ENCODE peak calls at places on chromosomes 4 and X, in six cellular contexts. One of them, this sample, is unnamed.
A peak's percentile ranks its signal among the peaks of the same experiment; 100 is the strongest.

GRCh38 chrX:100591256-100592051 is 6.7 kb downstream of the TNMD start:
- DNase-seq in mucosa of descending colon: no peak
- DNase-seq in astrocyte of the cerebellum: no peak
- DNase-seq in fibroblast of mammary gland: no peak
- DNase-seq in K562: no peak
- DNase-seq in kidney: no peak
- DNase-seq in this sample: no peak

GRCh38 chr4:41587286-41587685 is 49.3 kb downstream of the LIMCH1 start:
- DNase-seq in mucosa of descending colon: no peak
- DNase-seq in astrocyte of the cerebellum: no peak
- DNase-seq in fibroblast of mammary gland: no peak
- DNase-seq in K562: no peak
- DNase-seq in kidney: no peak
- DNase-seq in this sample: no peak

GRCh38 chrX:152958524-152959465 is 35.1 kb downstream of the PNMA5 start:
- DNase-seq in mucosa of descending colon: peak; percentile 91
- DNase-seq in astrocyte of the cerebellum: peak; percentile 58
- DNase-seq in fibroblast of mammary gland: peak; percentile 86
- DNase-seq in K562: peak; percentile 85
- DNase-seq in kidney: peak; percentile 95
- DNase-seq in this sample: peak; percentile 93

GRCh38 chrX:15349046-15349445 is 13.7 kb upstream of the PIGA start:
- DNase-seq in mucosa of descending colon: peak; percentile 64
- DNase-seq in astrocyte of the cerebellum: peak; percentile 47
- DNase-seq in fibroblast of mammary gland: peak; percentile 79
- DNase-seq in K562: peak; percentile 13
- DNase-seq in kidney: no peak
- DNase-seq in this sample: peak; percentile 23

GRCh38 chr4:124694306-124694705 is 18.2 kb downstream of the ANKRD50 start:
- DNase-seq in mucosa of descending colon: no peak
- DNase-seq in astrocyte of the cerebellum: no peak
- DNase-seq in fibroblast of mammary gland: no peak
- DNase-seq in K562: no peak
- DNase-seq in kidney: no peak
- DNase-seq in this sample: no peak

GRCh38 chr4:186190456-186191265 is 706 bp upstream of the CYP4V2 start:
- DNase-seq in mucosa of descending colon: no peak
- DNase-seq in astrocyte of the cerebellum: no peak
- DNase-seq in fibroblast of mammary gland: peak; percentile 18
- DNase-seq in K562: peak; percentile 53
- DNase-seq in kidney: peak; percentile 89
- DNase-seq in this sample: peak; percentile 53

GRCh38 chr4:17111959-17112659 is 213.7 kb upstream of the LDB2 start:
- DNase-seq in mucosa of descending colon: no peak
- DNase-seq in astrocyte of the cerebellum: no peak
- DNase-seq in fibroblast of mammary gland: peak; percentile 33
- DNase-seq in K562: peak; percentile 34
- DNase-seq in kidney: no peak
- DNase-seq in this sample: no peak

GRCh38 chr4:7860600-7861158 is 79.0 kb downstream of the AFAP1 start:
- DNase-seq in mucosa of descending colon: no peak
- DNase-seq in astrocyte of the cerebellum: no peak
- DNase-seq in fibroblast of mammary gland: no peak
- DNase-seq in K562: no peak
- DNase-seq in kidney: no peak
- DNase-seq in this sample: no peak

GRCh38 chr4:18022572-18023039 is 1.1 kb upstream of the LCORL start:
- DNase-seq in mucosa of descending colon: peak; percentile 18
- DNase-seq in astrocyte of the cerebellum: no peak
- DNase-seq in fibroblast of mammary gland: no peak
- DNase-seq in K562: no peak
- DNase-seq in kidney: no peak
- DNase-seq in this sample: no peak

GRCh38 chr4:84389406-84389805 is 109.7 kb downstream of the NKX6-1 start:
- DNase-seq in mucosa of descending colon: no peak
- DNase-seq in astrocyte of the cerebellum: no peak
- DNase-seq in fibroblast of mammary gland: peak; percentile 37
- DNase-seq in K562: no peak
- DNase-seq in kidney: no peak
- DNase-seq in this sample: no peak

GRCh38 chr4:109803924-109804571 is 2.2 kb upstream of the CFI start:
- DNase-seq in mucosa of descending colon: peak; percentile 49
- DNase-seq in astrocyte of the cerebellum: no peak
- DNase-seq in fibroblast of mammary gland: peak; percentile 55
- DNase-seq in K562: no peak
- DNase-seq in kidney: no peak
- DNase-seq in this sample: no peak

GRCh38 chrX:78754917-78755316 is 7.4 kb downstream of the LPAR4 start:
- DNase-seq in mucosa of descending colon: no peak
- DNase-seq in astrocyte of the cerebellum: no peak
- DNase-seq in fibroblast of mammary gland: no peak
- DNase-seq in K562: no peak
- DNase-seq in kidney: no peak
- DNase-seq in this sample: no peak

GRCh38 chrX:141928432-141928831 is 24.7 kb downstream of the MAGEC1 start:
- DNase-seq in mucosa of descending colon: no peak
- DNase-seq in astrocyte of the cerebellum: no peak
- DNase-seq in fibroblast of mammary gland: no peak
- DNase-seq in K562: no peak
- DNase-seq in kidney: no peak
- DNase-seq in this sample: no peak

GRCh38 chrX:40806511-40807220 is 71.3 kb upstream of the MED14 start:
- DNase-seq in mucosa of descending colon: no peak
- DNase-seq in astrocyte of the cerebellum: no peak
- DNase-seq in fibroblast of mammary gland: peak; percentile 15
- DNase-seq in K562: peak; percentile 27
- DNase-seq in kidney: no peak
- DNase-seq in this sample: no peak

GRCh38 chr4:122178961-122179360 is 26.8 kb downstream of the BLTP1 start:
- DNase-seq in mucosa of descending colon: no peak
- DNase-seq in astrocyte of the cerebellum: no peak
- DNase-seq in fibroblast of mammary gland: no peak
- DNase-seq in K562: no peak
- DNase-seq in kidney: no peak
- DNase-seq in this sample: no peak

GRCh38 chr4:180694875-180695274 is 1548.3 kb upstream of the TENM3 start:
- DNase-seq in mucosa of descending colon: no peak
- DNase-seq in astrocyte of the cerebellum: no peak
- DNase-seq in fibroblast of mammary gland: no peak
- DNase-seq in K562: no peak
- DNase-seq in kidney: no peak
- DNase-seq in this sample: no peak

GRCh38 chr4:86775061-86775460 is 74.1 kb downstream of the SLC10A6 start:
- DNase-seq in mucosa of descending colon: no peak
- DNase-seq in astrocyte of the cerebellum: no peak
- DNase-seq in fibroblast of mammary gland: peak; percentile 38
- DNase-seq in K562: no peak
- DNase-seq in kidney: no peak
- DNase-seq in this sample: no peak

GRCh38 chrX:20151689-20152088 is 10.1 kb upstream of the EIF1AX start:
- DNase-seq in mucosa of descending colon: no peak
- DNase-seq in astrocyte of the cerebellum: no peak
- DNase-seq in fibroblast of mammary gland: no peak
- DNase-seq in K562: no peak
- DNase-seq in kidney: no peak
- DNase-seq in this sample: no peak

GRCh38 chr4:140943486-140943885 is 187.3 kb upstream of the TBC1D9 start:
- DNase-seq in mucosa of descending colon: no peak
- DNase-seq in astrocyte of the cerebellum: peak; percentile 44
- DNase-seq in fibroblast of mammary gland: peak; percentile 61
- DNase-seq in K562: no peak
- DNase-seq in kidney: no peak
- DNase-seq in this sample: no peak

GRCh38 chrX:119574394-119575266 is at the start of gene UBE2A:
- DNase-seq in mucosa of descending colon: peak; percentile 92
- DNase-seq in astrocyte of the cerebellum: peak; percentile 73
- DNase-seq in fibroblast of mammary gland: peak; percentile 85
- DNase-seq in K562: peak; percentile 91
- DNase-seq in kidney: peak; percentile 96
- DNase-seq in this sample: peak; percentile 92
- H3K4me3 ChIP-seq in mucosa of descending colon: peak within 1 kb of the TSS; percentile 44
- H3K4me3 ChIP-seq in astrocyte of the cerebellum: peak within 1 kb of the TSS; percentile 66
- H3K4me3 ChIP-seq in fibroblast of mammary gland: peak within 1 kb of the TSS; percentile 65
- H3K4me3 ChIP-seq in K562: peak within 1 kb of the TSS; percentile 88
- H3K4me3 ChIP-seq in kidney: peak within 1 kb of the TSS; percentile 71
- H3K4me3 ChIP-seq in this sample: peak within 1 kb of the TSS; percentile 49

GRCh38 chr4:181823183-181823582 is 420.0 kb upstream of the TENM3 start:
- DNase-seq in mucosa of descending colon: no peak
- DNase-seq in astrocyte of the cerebellum: no peak
- DNase-seq in fibroblast of mammary gland: no peak
- DNase-seq in K562: no peak
- DNase-seq in kidney: no peak
- DNase-seq in this sample: no peak

GRCh38 chr4:181820518-181820917 is 422.7 kb upstream of the TENM3 start:
- DNase-seq in mucosa of descending colon: no peak
- DNase-seq in astrocyte of the cerebellum: no peak
- DNase-seq in fibroblast of mammary gland: no peak
- DNase-seq in K562: no peak
- DNase-seq in kidney: no peak
- DNase-seq in this sample: no peak

GRCh38 chr4:181823645-181824044 is 419.6 kb upstream of the TENM3 start:
- DNase-seq in mucosa of descending colon: no peak
- DNase-seq in astrocyte of the cerebellum: no peak
- DNase-seq in fibroblast of mammary gland: no peak
- DNase-seq in K562: no peak
- DNase-seq in kidney: no peak
- DNase-seq in this sample: no peak

GRCh38 chr4:181821039-181822004 is 421.9 kb upstream of the TENM3 start:
- DNase-seq in mucosa of descending colon: no peak
- DNase-seq in astrocyte of the cerebellum: peak; percentile 23
- DNase-seq in fibroblast of mammary gland: peak; percentile 57
- DNase-seq in K562: no peak
- DNase-seq in kidney: no peak
- DNase-seq in this sample: no peak

DNA sequence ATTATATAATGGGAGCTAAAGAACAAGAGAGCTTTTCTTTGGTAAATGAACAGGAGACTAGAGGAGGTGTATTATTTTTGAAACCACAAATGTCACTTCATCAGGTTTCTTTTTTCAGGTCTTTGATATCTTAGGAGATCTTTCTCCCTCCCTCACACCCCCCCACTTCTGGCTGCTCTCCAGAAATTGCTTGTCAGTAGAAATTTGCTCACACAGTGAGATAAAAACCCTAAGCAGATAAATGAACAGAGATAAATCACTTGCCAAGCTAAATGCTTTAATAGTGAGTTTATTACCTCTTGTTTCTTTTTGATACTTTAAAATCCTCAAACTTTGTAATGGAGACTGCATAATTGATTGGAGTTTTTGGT is 421.2 kb upstream of the TENM3 start:
- DNase-seq in mucosa of descending colon: no peak
- DNase-seq in astrocyte of the cerebellum: no peak
- DNase-seq in fibroblast of mammary gland: peak; percentile 7
- DNase-seq in K562: no peak
- DNase-seq in kidney: no peak
- DNase-seq in this sample: no peak
- H3K4me3 ChIP-seq in mucosa of descending colon: no peak overlapping the region
- H3K4me3 ChIP-seq in astrocyte of the cerebellum: no peak overlapping the region
- H3K4me3 ChIP-seq in fibroblast of mammary gland: no peak overlapping the region
- H3K4me3 ChIP-seq in K562: no peak overlapping the region
- H3K4me3 ChIP-seq in kidney: no peak overlapping the region
- H3K4me3 ChIP-seq in this sample: no peak overlapping the region

GRCh38 chr4:138448169-138448568 is 206.0 kb upstream of the SLC7A11 start:
- DNase-seq in mucosa of descending colon: no peak
- DNase-seq in astrocyte of the cerebellum: no peak
- DNase-seq in fibroblast of mammary gland: peak; percentile 15
- DNase-seq in K562: no peak
- DNase-seq in kidney: no peak
- DNase-seq in this sample: no peak
- H3K4me3 ChIP-seq in mucosa of descending colon: no peak overlapping the region
- H3K4me3 ChIP-seq in astrocyte of the cerebellum: no peak overlapping the region
- H3K4me3 ChIP-seq in fibroblast of mammary gland: no peak overlapping the region
- H3K4me3 ChIP-seq in K562: no peak overlapping the region
- H3K4me3 ChIP-seq in kidney: no peak overlapping the region
- H3K4me3 ChIP-seq in this sample: no peak overlapping the region

GRCh38 chrX:150886381-150886780 is 12.1 kb downstream of the CD99L2 start:
- DNase-seq in mucosa of descending colon: no peak
- DNase-seq in astrocyte of the cerebellum: no peak
- DNase-seq in fibroblast of mammary gland: no peak
- DNase-seq in K562: no peak
- DNase-seq in kidney: no peak
- DNase-seq in this sample: no peak

GRCh38 chrX:150879855-150880807 is 18.3 kb downstream of the CD99L2 start:
- DNase-seq in mucosa of descending colon: no peak
- DNase-seq in astrocyte of the cerebellum: no peak
- DNase-seq in fibroblast of mammary gland: no peak
- DNase-seq in K562: no peak
- DNase-seq in kidney: no peak
- DNase-seq in this sample: no peak

DNA sequence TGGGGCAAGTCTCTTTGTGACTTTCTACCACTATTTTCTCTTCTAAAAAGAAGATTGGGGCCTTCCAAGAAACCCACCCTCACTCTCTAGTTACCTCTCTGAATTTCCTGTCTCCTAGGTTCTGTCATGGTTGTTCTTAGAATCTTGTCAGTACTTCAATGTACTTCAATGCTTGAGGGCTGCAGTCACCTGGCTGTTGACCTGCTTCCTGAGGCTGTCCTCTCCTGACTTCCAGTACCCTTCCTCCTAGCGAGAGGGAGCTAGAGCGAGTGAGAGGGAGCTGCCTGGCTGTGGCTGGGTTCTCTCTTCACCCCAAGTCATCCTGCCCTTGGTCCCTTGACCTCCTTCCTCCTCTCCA is 17.7 kb downstream of the CD99L2 start:
- DNase-seq in mucosa of descending colon: no peak
- DNase-seq in astrocyte of the cerebellum: no peak
- DNase-seq in fibroblast of mammary gland: no peak
- DNase-seq in K562: no peak
- DNase-seq in kidney: no peak
- DNase-seq in this sample: no peak
- H3K4me3 ChIP-seq in mucosa of descending colon: no peak overlapping the region
- H3K4me3 ChIP-seq in astrocyte of the cerebellum: no peak overlapping the region
- H3K4me3 ChIP-seq in fibroblast of mammary gland: no peak overlapping the region
- H3K4me3 ChIP-seq in K562: no peak overlapping the region
- H3K4me3 ChIP-seq in kidney: no peak overlapping the region
- H3K4me3 ChIP-seq in this sample: no peak overlapping the region

This sample was measured in colonic mucosa.